ENCODE peak calls at places on chromosomes 7 and 10, in seven cellular contexts. K is mesendoderm, H is body of pancreas, U is lower leg skin, P is fibroblast of the aortic adventitia, M is coronary artery, W is LoVo. Y is an unnamed sample.
A peak's percentile ranks its signal among the peaks of the same experiment; 100 is the strongest.

GRCh38 chr10:5460468-5461200 is 38.7 kb downstream of the CALML5 start:
- DNase-seq in K (no peak), H (no peak), U (no peak), P (no peak), M (no peak), W (no peak), Y (no peak)

GRCh38 chr10:71263376-71263775 is 51.0 kb downstream of the UNC5B start:
- DNase-seq in K (peak; percentile 92), H (no peak), U (no peak), P (no peak), M (no peak), W (no peak), Y (no peak)

GRCh38 chr7:157557263-157557662 is 220.5 kb downstream of the DNAJB6 start:
- DNase-seq in K (no peak), H (no peak), U (no peak), P (no peak), M (no peak), W (no peak), Y (peak; percentile 4)

GRCh38 chr7:67019562-67020390 is 23.1 kb downstream of the TYW1 start:
- DNase-seq in K (no peak), H (no peak), U (no peak), P (no peak), M (no peak), W (no peak), Y (no peak)

GRCh38 chr7:121510302-121510701 is 114.2 kb upstream of the FAM3C start:
- DNase-seq in K (no peak), H (peak; percentile 23), U (no peak), P (no peak), M (no peak), W (no peak), Y (no peak)

GRCh38 chr7:105198223-105198622 is 184.2 kb downstream of the KMT2E start:
- DNase-seq in K (no peak), H (no peak), U (no peak), P (peak; percentile 76), M (no peak), W (no peak), Y (no peak)

GRCh38 chr10:76647276-76647675 is 990.3 kb downstream of the KCNMA1 start:
- DNase-seq in K (no peak), H (no peak), U (no peak), P (peak; percentile 6), M (no peak), W (no peak), Y (no peak)

GRCh38 chr10:72331575-72332422 is 22.9 kb downstream of the DNAJB12 start:
- DNase-seq in K (peak; percentile 97), H (peak; percentile 95), U (peak; percentile 82), P (peak; percentile 59), M (peak; percentile 92), W (peak; percentile 66), Y (peak; percentile 95)

GRCh38 chr10:134743-135600 is at the start of gene ZMYND11:
- DNase-seq in K (peak; percentile 61), H (peak; percentile 71), U (peak; percentile 36), P (peak; percentile 39), M (peak; percentile 85), W (peak; percentile 37), Y (peak; percentile 91)

GRCh38 chr10:124697837-124698559 is 46.2 kb downstream of the FAM53B start:
- DNase-seq in K (peak; percentile 86), H (no peak), U (no peak), P (no peak), M (no peak), W (no peak), Y (no peak)

GRCh38 chr10:115417585-115418265 is 324.6 kb downstream of the ATRNL1 start:
- DNase-seq in K (peak; percentile 88), H (peak; percentile 16), U (no peak), P (no peak), M (no peak), W (peak; percentile 55), Y (no peak)

GRCh38 chr7:44572771-44573170 is 937 bp downstream of the DDX56 start:
- DNase-seq in K (no peak), H (no peak), U (no peak), P (no peak), M (no peak), W (no peak), Y (no peak)

GRCh38 chr10:132685921-132686680 is 99.8 kb downstream of the NKX6-2 start:
- DNase-seq in K (no peak), H (peak; percentile 47), U (no peak), P (no peak), M (peak; percentile 43), W (no peak), Y (peak; percentile 89)

GRCh38 chr10:8731415-8732110 is 677.1 kb downstream of the GATA3 start:
- DNase-seq in K (peak; percentile 6), H (no peak), U (no peak), P (no peak), M (no peak), W (no peak), Y (no peak)

GRCh38 chr7:57370739-57371098 is 79.3 kb upstream of the ZNF716 start:
- DNase-seq in K (no peak), H (no peak), U (no peak), P (no peak), M (no peak), W (no peak), Y (no peak)

GRCh38 chr7:100642534-100642907 is 1.2 kb upstream of the TFR2 start:
- DNase-seq in K (no peak), H (no peak), U (no peak), P (no peak), M (no peak), W (no peak), Y (no peak)

GRCh38 chr7:104469135-104469820 is 140.9 kb downstream of the LHFPL3 start:
- DNase-seq in K (no peak), H (no peak), U (no peak), P (no peak), M (no peak), W (no peak), Y (no peak)

GRCh38 chr7:86598311-86598710 is 45.4 kb upstream of the GRM3 start:
- DNase-seq in K (peak; percentile 77), H (peak; percentile 25), U (no peak), P (no peak), M (no peak), W (no peak), Y (no peak)

GRCh38 chr7:50508471-50508943 is 56.7 kb downstream of the DDC start:
- DNase-seq in K (no peak), H (no peak), U (no peak), P (no peak), M (no peak), W (no peak), Y (no peak)

GRCh38 chr10:46520941-46521340 is 35.5 kb downstream of the GPRIN2 start:
- DNase-seq in K (no peak), H (no peak), U (no peak), P (peak; percentile 50), M (no peak), W (peak; percentile 13), Y (peak; percentile 86)

GRCh38 chr10:69869291-69869841 is 67.7 kb downstream of the COL13A1 start:
- DNase-seq in K (no peak), H (peak; percentile 24), U (no peak), P (peak; percentile 90), M (no peak), W (peak; percentile 42), Y (no peak)

GRCh38 chr10:34740321-34740720 is 74.8 kb downstream of the PARD3 start:
- DNase-seq in K (no peak), H (no peak), U (no peak), P (no peak), M (no peak), W (no peak), Y (no peak)

GRCh38 chr10:90308223-90308622 is 549.6 kb downstream of the HTR7 start:
- DNase-seq in K (no peak), H (no peak), U (no peak), P (peak; percentile 86), M (no peak), W (no peak), Y (no peak)

GRCh38 chr10:73758704-73759511 is 14.7 kb downstream of the SEC24C start:
- DNase-seq in K (no peak), H (no peak), U (no peak), P (no peak), M (no peak), W (no peak), Y (peak; percentile 24)

GRCh38 chr7:157007470-157008066 is 2.9 kb downstream of the MNX1 start:
- DNase-seq in K (peak; percentile 25), H (peak; percentile 20), U (no peak), P (no peak), M (no peak), W (no peak), Y (peak; percentile 45)

GRCh38 chr10:4073912-4074311 is 288.9 kb upstream of the KLF6 start:
- DNase-seq in K (no peak), H (no peak), U (no peak), P (peak; percentile 80), M (no peak), W (no peak), Y (no peak)

GRCh38 chr7:770786-771185 is 43.7 kb upstream of the PRKAR1B start:
- DNase-seq in K (no peak), H (no peak), U (no peak), P (no peak), M (no peak), W (no peak), Y (no peak)

GRCh38 chr10:21479553-21480315 is 45.7 kb downstream of the SKIDA1 start:
- DNase-seq in K (no peak), H (no peak), U (no peak), P (no peak), M (no peak), W (no peak), Y (peak; percentile 41)

GRCh38 chr10:124280916-124281315 is 137.8 kb downstream of the OAT start:
- DNase-seq in K (no peak), H (no peak), U (no peak), P (no peak), M (no peak), W (no peak), Y (no peak)

GRCh38 chr10:11225935-11226334 is 208.3 kb downstream of the CELF2 start:
- DNase-seq in K (no peak), H (no peak), U (no peak), P (no peak), M (no peak), W (no peak), Y (no peak)

Y was measured in mesenteric fat pad.